ENCODE peak calls at places on chromosomes 11 and 22, in five cellular contexts. D is IMR-90, U is transverse colon, R is adrenal gland, S is spleen. A is an unnamed sample.

GRCh38 chr11:1714908-1715885 is 18.2 kb downstream of the KRTAP5-6 start:
- DNase-seq in D (no peak), S (no peak), R (no peak), U (no peak), A (no peak)

GRCh38 chr22:22681221-22681739 is 36.9 kb downstream of the GGTLC2 start:
- DNase-seq in D (peak; percentile 50), R (no peak), S (no peak), U (no peak), A (no peak)

GRCh38 chr11:35334385-35335090 is 84.8 kb downstream of the SLC1A2 start:
- DNase-seq in R (no peak), D (no peak), U (no peak), S (no peak), A (no peak)

GRCh38 chr22:27756212-27756660 is 45.3 kb downstream of the MN1 start:
- DNase-seq in S (no peak), R (no peak), D (no peak), U (no peak), A (no peak)

GRCh38 chr22:25564979-25565677 is 653 bp downstream of the GRK3 start:
- DNase-seq in U (peak; percentile 17), D (no peak), R (peak; percentile 43), S (peak; percentile 89), A (no peak)

GRCh38 chr22:50725597-50725996 is 12.4 kb upstream of the ACR start:
- DNase-seq in D (no peak), U (no peak), S (no peak), R (no peak), A (no peak)

GRCh38 chr11:129230006-129230405 is 37.9 kb upstream of the ARHGAP32 start:
- DNase-seq in S (no peak), U (no peak), D (peak; percentile 12), R (no peak), A (no peak)

GRCh38 chr22:46122980-46123693 is 27.2 kb upstream of the PPARA start:
- DNase-seq in U (no peak), D (no peak), R (peak; percentile 54), S (peak; percentile 79), A (no peak)

GRCh38 chr11:112255075-112255739 is 5.5 kb downstream of the PLET1 start:
- DNase-seq in R (peak; percentile 79), S (no peak), D (peak; percentile 88), U (no peak), A (no peak)

GRCh38 chr11:57426439-57426753 is 525 bp downstream of the SLC43A3 start:
- DNase-seq in R (no peak), S (no peak), D (no peak), U (no peak), A (no peak)

GRCh38 chr22:22165936-22166710 is 78.5 kb upstream of the VPREB1 start:
- DNase-seq in D (no peak), U (no peak), S (no peak), R (no peak), A (no peak)

GRCh38 chr22:46577361-46578249 is 40.2 kb upstream of the CELSR1 start:
- DNase-seq in D (no peak), S (peak; percentile 86), R (no peak), U (peak; percentile 41), A (no peak)

GRCh38 chr11:103936059-103936458 is 100.4 kb upstream of the DDI1 start:
- DNase-seq in R (no peak), D (peak; percentile 44), U (no peak), S (no peak), A (no peak)

GRCh38 chr11:133988686-133989410 is 32.1 kb upstream of the IGSF9B start:
- DNase-seq in S (no peak), D (no peak), R (no peak), U (no peak), A (peak; percentile 83)

GRCh38 chr11:31786996-31787685 is 24.0 kb downstream of the PAX6 start:
- DNase-seq in U (no peak), D (no peak), S (no peak), R (no peak), A (no peak)

GRCh38 chr22:30704978-30705377 is 10.3 kb downstream of the OSBP2 start:
- DNase-seq in D (no peak), U (no peak), R (no peak), S (no peak), A (no peak)

GRCh38 chr11:4484310-4484709 is 1.9 kb downstream of the OR52K1 start:
- DNase-seq in D (no peak), R (no peak), S (no peak), U (no peak), A (no peak)

GRCh38 chr22:43039800-43040199 is 24.9 kb upstream of the PACSIN2 start:
- DNase-seq in R (no peak), D (no peak), S (no peak), U (no peak), A (no peak)

GRCh38 chr11:114280696-114281095 is 15.5 kb upstream of the NNMT start:
- DNase-seq in S (peak; percentile 83), R (peak; percentile 51), U (no peak), D (peak; percentile 85), A (no peak)

GRCh38 chr11:82750643-82751139 is 17.0 kb upstream of the FAM181B start:
- DNase-seq in S (no peak), R (no peak), U (no peak), D (no peak), A (no peak)

DNA sequence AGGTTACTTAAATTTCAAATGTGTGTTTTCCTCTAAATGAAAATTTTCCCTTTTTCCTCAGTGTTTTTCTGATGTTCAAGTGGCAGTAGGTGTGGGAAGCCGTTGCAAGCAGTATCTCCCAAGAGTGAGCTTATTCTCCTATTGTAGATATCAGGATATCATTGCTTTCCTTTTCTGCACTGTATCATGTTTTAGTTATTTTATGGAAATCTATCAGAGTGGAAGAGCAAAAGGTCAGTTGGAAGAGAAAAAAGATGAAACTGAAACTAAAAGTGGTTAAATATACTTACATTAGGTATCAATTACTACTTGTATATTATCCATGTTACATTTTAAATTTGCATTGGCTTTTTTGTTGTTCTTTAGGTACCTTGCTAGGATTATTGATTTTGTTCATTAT is 57.0 kb downstream of the PDE3B start:
- DNase-seq in R (no peak), S (no peak), D (no peak), U (no peak), A (no peak)
- TF ChIP-seq POLR2A in R (no peak), S (no peak), D (no peak), U (no peak), A (no peak)

GRCh38 chr11:121465709-121466062 is 12.9 kb upstream of the SORL1-AS1 start:
- DNase-seq in R (no peak), S (no peak), U (peak; percentile 40), D (no peak), A (no peak)

GRCh38 chr11:121464352-121464946 is 11.7 kb upstream of the SORL1-AS1 start:
- DNase-seq in S (peak; percentile 81), D (peak; percentile 94), R (peak; percentile 88), U (peak; percentile 51), A (no peak)

GRCh38 chr11:121461843-121462242 is 9.1 kb upstream of the SORL1-AS1 start:
- DNase-seq in S (no peak), U (no peak), R (no peak), D (no peak), A (no peak)

GRCh38 chr11:121466063-121466794 is 13.5 kb upstream of the SORL1-AS1 start:
- DNase-seq in R (peak; percentile 98), U (peak; percentile 95), S (no peak), D (peak; percentile 95), A (peak; percentile 79)

GRCh38 chr11:121463689-121464335 is 11.0 kb upstream of the SORL1-AS1 start:
- DNase-seq in U (no peak), R (no peak), S (no peak), D (no peak), A (no peak)
- H3K4me1 ChIP-seq in U (peaks cover 31% of the 10 kb centered on the region), R (peaks cover 35% of the 10 kb centered on the region), S (peaks cover 25% of the 10 kb centered on the region), D (peaks cover 17% of the 10 kb centered on the region), A (no peaks in the 10 kb centered on the region)

DNA sequence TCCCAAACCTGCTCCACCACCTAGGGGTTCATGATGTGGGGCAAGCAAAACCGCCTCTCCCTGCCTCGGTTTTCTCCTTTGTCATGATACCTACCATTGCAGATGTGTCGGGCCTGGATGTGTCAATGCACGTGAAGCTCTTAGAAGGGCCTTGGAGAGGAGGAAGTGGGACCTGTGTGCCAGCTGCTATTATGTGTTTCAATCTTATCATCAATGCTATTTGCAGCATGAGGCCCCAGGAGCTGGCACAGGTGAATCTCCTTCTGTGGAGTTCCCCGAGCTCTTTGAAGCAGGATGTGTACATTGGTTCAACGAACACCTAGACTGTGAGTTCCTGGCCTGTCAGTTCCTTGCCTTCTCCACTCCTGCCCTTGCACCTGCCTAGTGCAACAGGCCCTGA is 331.6 kb downstream of the CTTN start:
- DNase-seq in U (no peak), S (peak; percentile 29), R (no peak), D (no peak), A (no peak)
- H3K36me3 ChIP-seq in U (no peaks in the 10 kb centered on the region), S (no peaks in the 10 kb centered on the region), R (no peaks in the 10 kb centered on the region), D (no peaks in the 10 kb centered on the region), A (no peaks in the 10 kb centered on the region)

DNA sequence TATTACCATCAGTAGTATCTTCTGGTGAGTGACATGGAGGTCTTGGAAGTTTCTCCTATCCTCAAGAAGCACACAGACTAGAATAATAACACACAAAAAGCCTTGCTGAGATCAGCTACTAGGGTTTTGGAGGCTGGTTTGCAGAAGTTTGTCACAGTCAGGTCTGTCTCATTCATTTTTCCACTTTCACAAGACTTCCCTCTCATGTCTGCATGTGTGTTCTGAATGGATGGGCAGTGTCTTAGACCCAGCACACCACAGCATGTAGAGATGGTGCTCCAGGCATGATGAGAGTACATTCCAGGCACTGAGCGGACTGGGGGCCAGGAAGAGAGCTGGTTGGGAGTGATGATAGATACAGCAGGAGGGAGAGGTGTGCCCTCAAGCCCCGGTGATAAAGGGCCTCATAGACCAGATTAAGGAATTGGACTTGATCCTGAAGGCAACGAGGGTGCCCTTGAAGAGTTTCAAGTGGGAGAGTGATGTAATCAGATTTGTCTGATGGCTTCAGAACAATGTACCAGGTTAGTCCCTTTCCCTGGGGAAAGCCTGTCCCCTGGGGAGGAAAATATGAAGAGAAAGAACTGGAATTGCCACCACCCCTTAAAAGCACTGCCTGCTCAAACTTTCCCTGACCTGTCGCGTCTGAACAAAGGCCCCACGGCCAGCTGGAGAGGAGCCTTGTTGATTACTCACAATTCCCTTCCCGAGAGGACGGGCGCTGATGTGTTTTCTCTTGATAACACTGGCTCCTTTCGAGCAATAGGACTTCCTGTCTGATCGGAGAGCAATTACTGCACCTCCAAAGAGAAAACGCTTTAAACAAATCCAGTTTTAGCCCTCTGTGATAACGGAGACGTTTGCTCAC is 45.1 kb upstream of the LMO2 start:
- DNase-seq in D (peak; percentile 55), S (no peak), U (peak; percentile 22), R (peak; percentile 77), A (peak; percentile 39)
- TF ChIP-seq POLR2A in D (no peak), S (no peak), U (no peak), R (no peak), A (no peak)

GRCh38 chr22:24010018-24010391 is 1.1 kb upstream of the CABIN1 start:
- DNase-seq in U (no peak), R (no peak), D (no peak), S (no peak), A (no peak)
- H3K4me1 ChIP-seq in U (peaks cover 13% of the 10 kb centered on the region), R (peaks cover 25% of the 10 kb centered on the region), D (peaks cover 3% of the 10 kb centered on the region), S (peaks cover 15% of the 10 kb centered on the region), A (peaks cover 19% of the 10 kb centered on the region)

DNA sequence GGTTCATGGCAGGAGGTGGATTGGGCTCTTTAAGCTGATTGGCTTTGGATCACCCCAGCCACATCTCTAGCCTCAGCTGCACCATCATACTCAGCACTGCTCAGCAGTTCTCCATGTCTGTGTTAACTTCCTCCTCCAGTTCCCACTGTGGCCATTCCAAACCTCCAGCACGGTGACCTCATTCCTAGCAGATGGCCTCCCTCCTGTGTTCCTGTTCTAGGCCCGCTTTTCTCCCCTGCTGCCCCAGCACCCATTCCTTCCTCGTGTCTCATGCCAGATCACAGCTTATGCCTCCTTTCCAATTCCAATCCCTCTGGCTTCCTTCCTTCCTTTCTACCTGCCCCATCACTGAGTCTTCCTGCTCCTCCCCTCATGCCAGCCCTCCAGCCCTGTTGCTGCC is 96.1 kb downstream of the MICAL2 start:
- DNase-seq in S (no peak), U (no peak), D (peak; percentile 42), R (no peak), A (no peak)
- H3K36me3 ChIP-seq in S (peaks cover 62% of the 10 kb centered on the region), U (peaks cover 12% of the 10 kb centered on the region), D (peaks cover 39% of the 10 kb centered on the region), R (no peaks in the 10 kb centered on the region), A (no peaks in the 10 kb centered on the region)